ENCODE peak calls at places on chromosome 7, in eight cellular contexts. O, T, P, F, C, D, S and R are unnamed samples. For H3K9me3, the result is how much of the 10 kb centered on the place peaks cover.

GRCh38 chr7:137942459-137943115 is 59.3 kb downstream of the CREB3L2 start:
- DNase-seq in S (no peak), O (no peak), T (no peak), P (no peak), C (no peak), F (no peak), D (no peak), R (no peak)

GRCh38 chr7:2481195-2481594 is 5.0 kb upstream of the GRIFIN start:
- DNase-seq in P (no peak), F (no peak), D (no peak), C (no peak), T (no peak), O (no peak), S (no peak), R (no peak)

GRCh38 chr7:150745086-150745485 is 7.9 kb downstream of the GIMAP5 start:
- DNase-seq in O (no peak), F (no peak), D (no peak), P (no peak), T (no peak), S (no peak), C (no peak), R (no peak)

GRCh38 chr7:137943132-137943551 is 58.7 kb downstream of the CREB3L2 start:
- DNase-seq in S (no peak), D (peak), T (no peak), C (no peak), P (no peak), F (no peak), O (no peak), R (no peak)

GRCh38 chr7:22329816-22330524 is 27.0 kb downstream of the RAPGEF5 start:
- DNase-seq in S (no peak), T (no peak), P (peak), F (no peak), D (no peak), O (no peak), C (no peak), R (no peak)

GRCh38 chr7:158595068-158595467 is 7.4 kb upstream of the PTPRN2 start:
- DNase-seq in F (no peak), C (peak), S (no peak), O (no peak), D (no peak), T (peak), P (no peak), R (no peak)

GRCh38 chr7:8064828-8065227 is 96.2 kb downstream of the GLCCI1 start:
- DNase-seq in F (no peak), O (no peak), C (no peak), T (no peak), S (no peak), D (no peak), P (no peak), R (no peak)

GRCh38 chr7:88090671-88091070 is 129.2 kb downstream of the SRI start:
- DNase-seq in T (no peak), P (no peak), O (no peak), S (no peak), C (no peak), F (no peak), D (no peak), R (no peak)

GRCh38 chr7:2639151-2639993 is 7.6 kb downstream of the TTYH3 start:
- DNase-seq in C (no peak), F (peak), O (no peak), D (no peak), P (no peak), T (no peak), S (no peak), R (no peak)

GRCh38 chr7:110090113-110090820 is 1000.7 kb upstream of the LRRN3 start:
- DNase-seq in S (no peak), D (peak), T (no peak), O (no peak), P (peak), F (no peak), C (no peak), R (no peak)

GRCh38 chr7:95999481-95999880 is 227.1 kb downstream of the DYNC1I1 start:
- DNase-seq in C (peak), S (no peak), F (no peak), P (no peak), T (no peak), D (no peak), O (no peak), R (no peak)

GRCh38 chr7:100348805-100349204 is 9.1 kb upstream of the PILRB start:
- DNase-seq in O (no peak), F (no peak), D (no peak), C (no peak), P (no peak), T (no peak), S (no peak), R (no peak)

GRCh38 chr7:116710764-116711452 is 38.9 kb downstream of the MET start:
- DNase-seq in T (no peak), O (no peak), D (no peak), P (no peak), C (no peak), F (no peak), S (no peak), R (no peak)

GRCh38 chr7:105521027-105521730 is 892 bp downstream of the PUS7 start:
- DNase-seq in C (peak), T (no peak), S (peak), P (peak), O (no peak), F (peak), D (peak), R (peak)

GRCh38 chr7:7274782-7275181 is 92.4 kb downstream of the C1GALT1 start:
- DNase-seq in S (no peak), P (no peak), F (no peak), D (peak), O (no peak), C (no peak), T (peak), R (no peak)

GRCh38 chr7:105429746-105430612 is 41.3 kb upstream of the SRPK2 start:
- DNase-seq in T (no peak), P (peak), F (no peak), S (no peak), O (no peak), C (no peak), D (peak), R (no peak)

GRCh38 chr7:55964802-55965470 is 551 bp downstream of the NIPSNAP2 start:
- DNase-seq in D (peak), S (peak), C (peak), T (peak), P (peak), F (peak), O (no peak), R (peak)

GRCh38 chr7:11751315-11751714 is 80.7 kb downstream of the THSD7A start:
- DNase-seq in C (no peak), O (no peak), F (no peak), S (no peak), P (no peak), T (no peak), D (peak), R (no peak)

GRCh38 chr7:80309971-80310549 is 175.4 kb downstream of the GNAI1 start:
- DNase-seq in O (no peak), F (no peak), D (no peak), P (no peak), C (no peak), S (no peak), T (no peak), R (no peak)

GRCh38 chr7:69757990-69758430 is 159.7 kb downstream of the AUTS2 start:
- DNase-seq in P (no peak), T (no peak), C (no peak), O (no peak), F (no peak), D (no peak), S (no peak), R (no peak)

GRCh38 chr7:128347573-128348147 is 4.0 kb upstream of the RBM28 start:
- DNase-seq in S (peak), F (peak), D (peak), C (peak), T (peak), O (no peak), P (peak), R (peak)

GRCh38 chr7:102415685-102416225 is 17.6 kb upstream of the ORAI2 start:
- DNase-seq in C (no peak), D (no peak), F (no peak), T (no peak), O (no peak), P (no peak), S (no peak), R (no peak)

GRCh38 chr7:128035712-128036111 is 4.5 kb upstream of the LRRC4 start:
- DNase-seq in P (no peak), C (no peak), T (no peak), D (peak), F (no peak), O (no peak), S (no peak), R (no peak)

GRCh38 chr7:111362660-111363059 is 199.6 kb downstream of the IMMP2L start:
- DNase-seq in F (no peak), T (no peak), C (peak), S (no peak), O (no peak), D (no peak), P (no peak), R (no peak)

GRCh38 chr7:147805996-147806576 is 784.5 kb upstream of the C7orf33 start:
- DNase-seq in F (no peak), T (no peak), P (no peak), O (no peak), C (no peak), S (no peak), D (no peak), R (no peak)

GRCh38 chr7:16438988-16439387 is 17.6 kb upstream of the CRPPA start:
- DNase-seq in S (no peak), F (no peak), T (no peak), O (no peak), C (no peak), D (no peak), P (no peak), R (no peak)

GRCh38 chr7:71511361-71511807 is 379.4 kb downstream of the GALNT17 start:
- DNase-seq in T (peak), P (no peak), S (no peak), D (no peak), C (no peak), O (no peak), F (no peak), R (no peak)

GRCh38 chr7:159084069-159084801 is 60.4 kb downstream of the VIPR2 start:
- DNase-seq in T (no peak), D (no peak), O (no peak), F (peak), C (no peak), S (no peak), P (no peak), R (no peak)

GRCh38 chr7:105940111-105940510 is 23.0 kb upstream of the CDHR3 start:
- DNase-seq in F (no peak), S (no peak), P (no peak), D (peak), T (no peak), C (no peak), O (no peak), R (no peak)

GRCh38 chr7:135232720-135233119 is 918 bp upstream of the STRA8 start:
- DNase-seq in C (no peak), D (no peak), T (no peak), P (no peak), O (no peak), F (peak), S (no peak), R (no peak)

GRCh38 chr7:146606628-146607027 is 490.0 kb downstream of the CNTNAP2 start:
- DNase-seq in P (no peak), S (no peak), D (no peak), O (no peak), F (no peak), C (no peak), T (no peak), R (no peak)
- H3K9me3 ChIP-seq in P (under half), S (under half), D (under half), O (under half), F (under half), C (under half), T (under half), R (under half)

GRCh38 chr7:157576415-157576814 is 239.6 kb downstream of the DNAJB6 start:
- DNase-seq in F (peak), C (no peak), O (no peak), S (no peak), P (peak), T (no peak), D (no peak), R (peak)

GRCh38 chr7:157577061-157577460 is 240.3 kb downstream of the DNAJB6 start:
- DNase-seq in O (no peak), P (no peak), S (no peak), D (no peak), F (no peak), C (no peak), T (no peak), R (no peak)

GRCh38 chr7:157574120-157574519 is 237.3 kb downstream of the DNAJB6 start:
- DNase-seq in P (no peak), T (no peak), O (no peak), F (peak), S (no peak), C (no peak), D (no peak), R (no peak)

GRCh38 chr7:157575777-157576176 is 239.0 kb downstream of the DNAJB6 start:
- DNase-seq in C (no peak), S (no peak), D (no peak), P (no peak), O (no peak), T (no peak), F (no peak), R (no peak)

GRCh38 chr7:157575181-157575580 is 238.4 kb downstream of the DNAJB6 start:
- DNase-seq in F (no peak), S (no peak), T (no peak), P (no peak), D (no peak), O (no peak), C (no peak), R (no peak)
- H3K9me3 ChIP-seq in F (under half), S (under half), T (under half), P (under half), D (under half), O (under half), C (under half), R (under half)

GRCh38 chr7:63931057-63931600 is 67.5 kb upstream of the ZNF722 start:
- DNase-seq in T (no peak), S (no peak), P (no peak), D (no peak), O (no peak), F (peak), C (no peak), R (no peak)
- H3K9me3 ChIP-seq in T (under half), S (under half), P (under half), D (under half), O (under half), F (under half), C (under half), R (under half)

DNA sequence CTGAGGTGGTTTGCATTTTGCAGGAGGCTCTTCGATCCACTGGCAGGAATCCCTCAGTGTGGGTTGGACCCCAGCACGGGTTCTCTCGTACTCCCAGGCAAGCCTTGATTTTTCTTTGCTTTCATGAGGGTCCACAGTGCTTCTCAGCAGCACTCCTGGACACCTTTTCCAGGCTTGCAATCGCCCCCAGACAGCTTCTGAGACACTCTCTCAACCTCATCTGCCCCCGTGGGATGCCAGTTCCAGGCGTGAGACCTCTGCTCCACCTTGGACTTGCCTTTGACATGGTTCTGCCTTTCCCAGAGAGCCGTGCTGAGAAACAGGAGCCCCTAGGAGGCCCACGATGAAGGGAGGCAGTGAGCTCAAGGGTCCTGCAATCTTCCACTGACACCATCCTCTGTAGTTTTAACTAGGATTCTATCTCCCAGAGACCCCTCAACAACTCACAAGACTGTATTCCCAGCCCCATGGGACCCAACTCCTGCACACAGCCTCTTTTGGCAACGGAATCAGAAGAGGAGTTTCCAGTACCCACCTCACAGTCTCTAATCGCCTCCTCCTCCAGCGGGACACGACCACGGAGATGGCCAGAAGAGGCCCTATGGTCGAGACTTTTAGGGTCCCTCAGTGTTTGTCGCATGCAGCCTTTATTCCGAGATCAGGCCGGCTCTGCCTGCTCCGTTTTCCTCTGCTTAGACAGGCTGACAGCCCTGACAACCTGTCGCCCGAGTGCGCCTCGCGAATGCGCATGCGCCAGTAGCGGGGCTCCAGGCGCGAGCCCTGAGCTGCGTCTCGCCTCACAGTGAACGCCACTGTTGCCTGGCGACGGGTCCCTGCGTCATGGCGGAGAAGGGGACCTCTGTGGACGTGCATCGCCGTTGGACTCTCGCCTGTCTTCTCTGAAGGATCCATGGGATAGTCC is 26.0 kb upstream of the ZNF273 start:
- DNase-seq in O (no peak), P (peak), S (peak), C (no peak), D (peak), F (peak), T (peak), R (peak)
- H3K9me3 ChIP-seq in O (under half), P (under half), S (under half), C (under half), D (half or more), F (under half), T (under half), R (under half)

GRCh38 chr7:63968629-63969028 is 30.0 kb upstream of the ZNF722 start:
- DNase-seq in S (no peak), O (no peak), F (no peak), D (no peak), C (no peak), T (no peak), P (no peak), R (no peak)
- H3K9me3 ChIP-seq in S (under half), O (under half), F (under half), D (under half), C (under half), T (under half), P (half or more), R (under half)

DNA sequence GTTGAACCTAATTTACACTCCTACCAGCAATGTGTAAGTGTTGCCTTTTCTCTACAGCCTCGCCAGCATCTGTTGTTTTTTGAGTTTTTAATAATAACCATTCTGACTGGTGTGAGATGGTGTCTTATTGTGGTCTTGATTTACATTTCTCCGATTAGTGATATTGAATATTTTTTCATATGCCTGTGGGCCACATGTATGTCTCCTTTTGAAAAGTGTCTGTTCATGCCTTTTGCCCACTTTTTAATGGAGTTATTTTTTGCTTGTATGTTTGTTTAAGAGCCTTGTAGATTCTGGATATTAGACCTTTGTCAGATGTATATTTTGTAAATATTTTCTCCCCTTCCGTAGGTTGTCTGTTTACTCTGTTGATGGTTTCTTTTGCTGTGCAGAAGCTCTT is 195.3 kb downstream of the DNAJB6 start:
- DNase-seq in D (no peak), T (no peak), F (no peak), S (no peak), P (no peak), O (no peak), C (no peak), R (no peak)
- H3K9me3 ChIP-seq in D (under half), T (under half), F (under half), S (under half), P (under half), O (under half), C (under half), R (under half)

DNA sequence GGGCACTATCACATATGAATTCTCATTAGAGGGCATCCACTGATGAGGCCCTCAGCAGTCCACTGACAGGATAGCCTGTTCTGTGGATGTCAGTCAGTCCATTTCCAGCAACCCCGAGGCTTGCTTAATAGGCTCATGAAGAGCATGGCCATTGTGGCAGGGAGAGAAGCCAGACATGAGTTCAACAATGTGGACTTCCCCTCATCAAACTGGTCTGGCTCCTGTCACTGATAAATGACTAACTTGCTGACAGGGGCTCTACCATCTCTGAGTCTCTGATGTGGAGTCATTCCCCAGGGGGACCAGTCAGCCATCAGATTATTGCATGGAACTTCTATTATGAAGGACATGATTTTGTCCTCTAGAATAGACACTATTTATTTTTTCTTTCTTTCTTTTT is 19.8 kb upstream of the TRIL start:
- DNase-seq in P (no peak), D (no peak), F (no peak), S (no peak), C (no peak), O (no peak), T (no peak), R (no peak)
- H3K9me3 ChIP-seq in P (under half), D (under half), F (under half), S (under half), C (under half), O (under half), T (under half), R (under half)